ENCODE peak calls at places on chromosomes 5 and 9, in five cellular contexts. D is OCI-LY7, U is HCT116, N is SJSA1, E is GM23248. A is an unnamed sample.

GRCh38 chr5:95862636-95863382 is 40.3 kb upstream of the GLRX start:
- DNase-seq in D (no peak), U (no peak), N (no peak), E (no peak), A (no peak)

GRCh38 chr5:3320317-3320865 is 275.2 kb upstream of the IRX1 start:
- DNase-seq in D (no peak), U (no peak), N (no peak), E (peak; percentile 84), A (no peak)

GRCh38 chr5:1031306-1031959 is 22.8 kb downstream of the NKD2 start:
- DNase-seq in D (no peak), U (no peak), N (no peak), E (no peak), A (no peak)

GRCh38 chr9:272251-273213 is 57.9 kb downstream of the DOCK8 start:
- DNase-seq in D (peak; percentile 91), U (no peak), N (no peak), E (no peak), A (no peak)

GRCh38 chr5:148523139-148523538 is 131.2 kb downstream of the HTR4 start:
- DNase-seq in D (no peak), U (peak; percentile 6), N (no peak), E (no peak), A (no peak)

GRCh38 chr9:82991684-82992083 is 71.3 kb downstream of the RASEF start:
- DNase-seq in D (no peak), U (no peak), N (no peak), E (no peak), A (no peak)

GRCh38 chr9:84697494-84698114 is 28.1 kb downstream of the NTRK2 start:
- DNase-seq in D (peak; percentile 22), U (peak; percentile 32), N (peak; percentile 80), E (peak; percentile 68), A (peak; percentile 27)

GRCh38 chr9:37984672-37985611 is 81.0 kb upstream of the SLC25A51 start:
- DNase-seq in D (no peak), U (no peak), N (no peak), E (peak; percentile 94), A (no peak)

GRCh38 chr5:147619281-147619680 is 109.4 kb upstream of the DPYSL3 start:
- DNase-seq in D (no peak), U (no peak), N (no peak), E (peak; percentile 6), A (no peak)

GRCh38 chr5:3161672-3162071 is 410.2 kb upstream of the IRX2 start:
- DNase-seq in D (no peak), U (no peak), N (no peak), E (no peak), A (no peak)

GRCh38 chr5:146640285-146640896 is 124.4 kb upstream of the GPR151 start:
- DNase-seq in D (no peak), U (no peak), N (no peak), E (no peak), A (no peak)

GRCh38 chr9:131361202-131361833 is 32.6 kb upstream of the PRRC2B start:
- DNase-seq in D (no peak), U (no peak), N (peak; percentile 21), E (no peak), A (peak; percentile 84)

GRCh38 chr9:76400534-76401096 is 6.4 kb upstream of the RFK start:
- DNase-seq in D (no peak), U (no peak), N (peak; percentile 33), E (peak; percentile 23), A (peak; percentile 67)

GRCh38 chr5:107594253-107595045 is 76.3 kb downstream of the EFNA5 start:
- DNase-seq in D (no peak), U (no peak), N (no peak), E (peak; percentile 36), A (no peak)

GRCh38 chr5:164119806-164120440 is 614.5 kb downstream of the MAT2B start:
- DNase-seq in D (no peak), U (no peak), N (no peak), E (peak; percentile 19), A (no peak)

GRCh38 chr9:115158666-115159481 is 40.9 kb upstream of the TNC start:
- DNase-seq in D (no peak), U (no peak), N (no peak), E (peak; percentile 94), A (no peak)

GRCh38 chr5:111583761-111584203 is 71.4 kb upstream of the STARD4 start:
- DNase-seq in D (no peak), U (no peak), N (no peak), E (peak; percentile 80), A (no peak)

GRCh38 chr9:38043931-38044623 is 24.9 kb downstream of the SHB start:
- DNase-seq in D (no peak), U (no peak), N (no peak), E (no peak), A (no peak)

GRCh38 chr5:32712463-32713395 is 1.6 kb downstream of the NPR3 start:
- DNase-seq in D (no peak), U (no peak), N (no peak), E (peak; percentile 64), A (no peak)

GRCh38 chr9:123267481-123268239 is 726 bp downstream of the STRBP start:
- DNase-seq in D (peak; percentile 24), U (no peak), N (no peak), E (no peak), A (no peak)

GRCh38 chr5:36457511-36458260 is 148.7 kb upstream of the SLC1A3 start:
- DNase-seq in D (no peak), U (no peak), N (peak; percentile 13), E (no peak), A (no peak)

GRCh38 chr9:7509586-7509985 is 290.0 kb downstream of the DMAC1 start:
- DNase-seq in D (no peak), U (no peak), N (no peak), E (no peak), A (no peak)

GRCh38 chr9:115891929-115892328 is 261.7 kb upstream of the PAPPA start:
- DNase-seq in D (no peak), U (no peak), N (no peak), E (peak; percentile 55), A (no peak)

GRCh38 chr5:125196479-125197183 is 450.2 kb upstream of the ZNF608 start:
- DNase-seq in D (no peak), U (no peak), N (no peak), E (no peak), A (no peak)

GRCh38 chr5:149024477-149024876 is 38.4 kb downstream of the SH3TC2 start:
- DNase-seq in D (no peak), U (no peak), N (no peak), E (peak; percentile 33), A (peak; percentile 21)

GRCh38 chr5:123528878-123529277 is 16.9 kb downstream of the CSNK1G3 start:
- DNase-seq in D (no peak), U (no peak), N (no peak), E (no peak), A (no peak)

GRCh38 chr9:136198605-136199083 is 6.3 kb downstream of the LHX3 start:
- DNase-seq in D (no peak), U (no peak), N (no peak), E (peak; percentile 42), A (no peak)

GRCh38 chr9:73548201-73548600 is 396.5 kb downstream of the ANXA1 start:
- DNase-seq in D (no peak), U (no peak), N (peak; percentile 28), E (no peak), A (no peak)

GRCh38 chr5:174065528-174066189 is 20.2 kb downstream of the NSG2 start:
- DNase-seq in D (no peak), U (no peak), N (no peak), E (no peak), A (no peak)

GRCh38 chr9:108953983-108954574 is 19.9 kb downstream of the ABITRAM start:
- DNase-seq in D (peak; percentile 55), U (peak; percentile 37), N (peak; percentile 17), E (peak; percentile 68), A (no peak)

GRCh38 chr9:121171236-121171635 is 30.4 kb downstream of the RAB14 start:
- DNase-seq in D (no peak), U (no peak), N (no peak), E (no peak), A (no peak)
- H3K4me1 ChIP-seq in D (peaks cover 3% of the 10 kb centered on the region), U (no peaks in the 10 kb centered on the region), N (no peaks in the 10 kb centered on the region), E (no peaks in the 10 kb centered on the region), A (no peaks in the 10 kb centered on the region)

DNA sequence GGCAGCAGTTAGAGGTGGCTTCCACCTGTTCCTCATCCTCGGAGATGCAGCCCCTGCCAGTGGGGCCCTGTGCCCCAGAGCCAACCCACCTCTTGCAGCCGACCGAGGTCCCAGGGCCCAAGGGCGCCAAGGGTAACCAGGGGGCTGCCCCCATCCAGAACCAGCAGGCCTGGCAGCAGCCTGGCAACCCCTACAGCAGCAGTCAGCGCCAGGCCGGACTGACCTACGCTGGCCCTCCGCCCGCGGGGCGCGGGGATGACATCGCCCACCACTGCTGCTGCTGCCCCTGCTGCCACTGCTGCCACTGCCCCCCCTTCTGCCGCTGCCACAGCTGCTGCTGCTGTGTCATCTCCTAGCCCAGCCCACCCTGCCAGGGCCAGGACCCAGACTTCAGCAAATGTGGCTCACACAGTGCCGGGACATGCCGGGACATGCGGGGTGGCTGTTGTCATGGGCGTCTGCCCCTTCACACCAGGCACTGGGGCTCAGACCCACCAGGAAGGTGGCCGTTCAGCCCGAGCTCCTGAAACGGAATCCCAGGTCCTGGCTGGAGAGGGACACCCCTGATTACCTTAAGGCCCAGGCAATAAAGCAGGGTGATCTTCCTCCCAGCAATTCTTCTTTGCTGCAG is 842 bp downstream of the CYSRT1 start:
- DNase-seq in D (no peak), U (no peak), N (no peak), E (no peak), A (no peak)
- H3K4me3 ChIP-seq in D (no peak overlapping the region), U (no peak overlapping the region), N (no peak overlapping the region), E (no peak overlapping the region), A (peak overlapping the region; percentile 90)

DNA sequence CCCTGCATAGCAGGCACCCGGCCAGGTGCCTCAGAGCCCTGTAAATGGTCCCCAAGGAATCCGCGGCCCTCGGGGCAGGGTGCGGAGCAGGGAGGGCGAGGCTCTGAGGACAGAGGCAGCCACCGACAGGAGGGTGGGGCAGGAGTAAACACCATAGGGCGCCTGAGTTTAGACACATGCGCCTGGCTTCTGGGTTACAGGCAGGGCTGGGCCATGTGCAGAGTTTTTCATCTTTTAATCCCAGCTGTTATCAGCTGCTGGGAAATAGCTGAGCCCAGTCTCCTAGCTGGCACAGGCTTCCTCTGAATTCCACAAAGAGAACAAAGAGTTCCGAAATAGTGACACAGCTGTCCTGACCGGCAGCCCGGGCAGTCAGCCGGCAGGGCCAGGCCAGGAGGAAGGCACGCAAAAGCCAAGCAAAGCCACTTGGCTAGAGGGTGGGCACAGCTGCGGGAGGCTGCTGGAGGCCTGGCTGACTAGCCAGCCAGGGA is 98.9 kb upstream of the PHYKPL start:
- DNase-seq in D (no peak), U (no peak), N (no peak), E (peak; percentile 32), A (peak; percentile 45)
- H3K4me1 ChIP-seq in D (no peaks in the 10 kb centered on the region), U (no peaks in the 10 kb centered on the region), N (no peaks in the 10 kb centered on the region), E (no peaks in the 10 kb centered on the region), A (no peaks in the 10 kb centered on the region)

DNA sequence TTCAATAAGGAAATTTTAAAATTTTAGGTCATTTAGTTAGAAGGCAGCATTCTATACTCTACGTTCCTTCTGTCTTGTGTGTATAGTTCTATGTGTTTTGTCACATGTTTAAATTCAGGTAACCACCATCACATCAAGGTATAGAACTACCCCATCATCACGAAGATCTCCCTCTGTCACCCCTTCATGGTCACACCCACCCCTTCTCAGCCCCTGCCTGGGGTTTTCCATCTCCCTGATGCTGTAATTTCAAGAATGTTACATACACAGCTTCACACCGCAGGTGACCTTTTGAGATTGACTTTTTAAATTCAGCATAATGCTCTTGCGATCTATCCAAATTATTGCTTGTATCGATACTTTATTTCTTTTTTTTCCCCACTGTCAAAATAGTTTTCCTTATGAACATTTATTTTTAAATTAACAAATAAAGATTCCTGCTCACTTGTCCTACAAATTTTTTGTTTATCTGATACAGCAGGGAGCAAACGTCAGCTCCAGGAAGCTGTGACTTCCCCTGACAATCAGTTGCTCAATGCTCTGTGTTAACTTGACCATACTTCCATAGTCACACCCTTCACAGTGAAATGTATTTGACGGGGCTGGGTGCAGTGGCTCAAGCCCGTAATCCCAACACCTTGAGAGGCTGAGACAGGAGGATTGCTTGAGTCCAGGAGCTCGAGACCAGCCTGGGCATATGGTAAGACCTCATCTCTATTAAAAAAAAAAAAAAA is 10.2 kb downstream of the BTNL8 start:
- DNase-seq in D (no peak), U (no peak), N (no peak), E (no peak), A (no peak)
- H3K4me3 ChIP-seq in D (no peak overlapping the region), U (no peak overlapping the region), N (no peak overlapping the region), E (no peak overlapping the region), A (no peak overlapping the region)